ENCODE peak calls at places on chromosomes 1 and 21, in four cellular contexts. E is GM12892, V is T-cell, F is GM20000. W is an unnamed sample.

GRCh38 chr1:29282924-29283803 is 46.8 kb downstream of the PTPRU start:
- DNase-seq in E (no peak), V (no peak), F (peak; percentile 69), W (no peak)

GRCh38 chr21:26124421-26124833 is 46.1 kb downstream of the APP start:
- DNase-seq in E (no peak), V (no peak), F (no peak), W (no peak)

GRCh38 chr1:70627910-70628309 is 216.8 kb downstream of the CTH start:
- DNase-seq in E (no peak), V (no peak), F (no peak), W (no peak)

GRCh38 chr1:164440222-164440621 is 118.8 kb upstream of the PBX1 start:
- DNase-seq in E (no peak), V (no peak), F (no peak), W (no peak)

GRCh38 chr1:2400950-2401649 is 9.5 kb downstream of the RER1 start:
- DNase-seq in E (no peak), V (no peak), F (no peak), W (no peak)

GRCh38 chr1:116713474-116713873 is 40.8 kb upstream of the CD2 start:
- DNase-seq in E (no peak), V (no peak), F (no peak), W (no peak)

GRCh38 chr21:32719085-32719484 is 8.7 kb downstream of the SYNJ1 start:
- DNase-seq in E (no peak), V (no peak), F (no peak), W (no peak)

GRCh38 chr1:156262461-156263287 is 14.8 kb upstream of the PAQR6 start:
- DNase-seq in E (no peak), V (no peak), F (no peak), W (no peak)

GRCh38 chr1:204085876-204086275 is 13.0 kb downstream of the SOX13 start:
- DNase-seq in E (no peak), V (no peak), F (no peak), W (no peak)

W was measured in GM12891.